ENCODE peak calls at places on chromosome 2, in eight cellular contexts. N, R, T, F, B, K, S and L are unnamed samples.

GRCh38 chr2:99555410-99555809 is 65.6 kb upstream of the REV1 start:
- DNase-seq in B (no peak), K (no peak), N (no peak), R (no peak), F (no peak), S (no peak), T (no peak), L (peak; percentile 55)

GRCh38 chr2:43119303-43119702 is 107.1 kb downstream of the ZFP36L2 start:
- DNase-seq in N (no peak), F (no peak), B (no peak), R (no peak), K (no peak), S (no peak), T (no peak), L (no peak)

GRCh38 chr2:38315707-38316333 is 61.3 kb downstream of the ATL2 start:
- DNase-seq in T (peak; percentile 68), S (no peak), R (peak; percentile 54), N (no peak), F (no peak), K (peak; percentile 67), B (peak; percentile 49), L (peak; percentile 57)

GRCh38 chr2:105068875-105069274 is 31.0 kb downstream of the MRPS9 start:
- DNase-seq in T (no peak), N (no peak), K (no peak), F (no peak), B (peak; percentile 86), S (no peak), R (no peak), L (no peak)

GRCh38 chr2:146874260-146874658 is 970.6 kb upstream of the ACVR2A start:
- DNase-seq in K (peak; percentile 98), S (no peak), B (no peak), N (no peak), F (no peak), T (no peak), R (no peak), L (no peak)

GRCh38 chr2:210128961-210129360 is 42.2 kb downstream of the KANSL1L start:
- DNase-seq in S (no peak), R (no peak), T (peak; percentile 16), F (no peak), K (peak; percentile 21), N (no peak), B (peak; percentile 58), L (no peak)

GRCh38 chr2:119338826-119339561 is 27.6 kb downstream of the C2orf76 start:
- DNase-seq in R (no peak), N (peak; percentile 61), T (no peak), S (no peak), K (no peak), B (peak; percentile 42), F (no peak), L (no peak)

GRCh38 chr2:173802518-173802917 is 162.7 kb downstream of the SP3 start:
- DNase-seq in B (no peak), K (no peak), S (no peak), R (no peak), F (no peak), N (no peak), T (no peak), L (no peak)

GRCh38 chr2:11069566-11070185 is 85.6 kb upstream of the SLC66A3 start:
- DNase-seq in S (no peak), F (no peak), N (no peak), T (no peak), B (no peak), R (no peak), K (no peak), L (no peak)

GRCh38 chr2:39573276-39573675 is 92.4 kb upstream of the TMEM178A start:
- DNase-seq in N (no peak), T (no peak), R (no peak), B (no peak), S (no peak), F (no peak), K (no peak), L (no peak)

GRCh38 chr2:25230128-25230527 is 61.7 kb upstream of the POMC start:
- DNase-seq in B (no peak), T (no peak), S (no peak), F (no peak), K (no peak), R (no peak), N (no peak), L (no peak)

GRCh38 chr2:226793615-226794014 is 6.0 kb downstream of the IRS1 start:
- DNase-seq in K (no peak), F (no peak), S (no peak), N (no peak), R (no peak), B (no peak), T (no peak), L (no peak)

GRCh38 chr2:88139804-88140203 is 11.9 kb upstream of the FABP1 start:
- DNase-seq in R (no peak), K (no peak), F (no peak), B (no peak), N (no peak), S (no peak), T (no peak), L (no peak)

GRCh38 chr2:1971124-1971523 is 226.8 kb upstream of the PXDN start:
- DNase-seq in K (no peak), B (no peak), T (no peak), F (no peak), N (no peak), R (no peak), S (no peak), L (no peak)

GRCh38 chr2:55553321-55553720 is 33.8 kb downstream of the CFAP36 start:
- DNase-seq in F (no peak), B (no peak), N (no peak), K (no peak), T (no peak), R (no peak), S (no peak), L (no peak)

GRCh38 chr2:234904785-234905184 is 47.0 kb upstream of the SH3BP4 start:
- DNase-seq in N (no peak), T (no peak), K (no peak), F (no peak), B (no peak), R (no peak), S (no peak), L (no peak)

DNA sequence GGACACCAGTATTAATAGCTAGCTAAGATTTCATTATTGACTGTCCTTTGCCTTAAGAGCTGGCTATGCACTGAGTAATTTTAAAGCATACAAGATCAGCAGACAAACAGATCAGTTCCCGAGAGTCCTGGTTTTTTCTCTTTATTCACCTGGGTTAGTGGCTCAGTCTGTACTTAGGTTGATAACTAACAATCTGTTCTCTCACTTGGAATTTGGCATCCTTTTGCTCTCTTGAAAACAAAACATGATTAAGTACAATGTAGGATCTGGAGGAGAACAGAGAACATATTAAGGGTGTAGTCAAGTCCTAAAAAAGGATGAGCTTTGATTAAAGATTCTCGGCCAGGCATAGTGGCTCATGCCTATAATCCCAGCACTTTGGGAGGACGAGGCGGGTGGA is 16.6 kb downstream of the ARPC2 start:
- DNase-seq in N (no peak), F (no peak), T (no peak), K (no peak), R (no peak), B (no peak), S (no peak), L (no peak)
- H3K36me3 ChIP-seq in N (peaks cover 16% of the 10 kb centered on the region), F (peaks cover 25% of the 10 kb centered on the region), T (peaks cover 90% of the 10 kb centered on the region), K (peaks cover 35% of the 10 kb centered on the region), R (peaks cover 15% of the 10 kb centered on the region), B (peaks cover 12% of the 10 kb centered on the region), S (peaks cover 81% of the 10 kb centered on the region), L (peaks cover 36% of the 10 kb centered on the region)

GRCh38 chr2:27236626-27237025 is 19.5 kb downstream of the CAD start:
- DNase-seq in T (no peak), K (no peak), N (peak; percentile 21), R (no peak), S (no peak), B (no peak), F (no peak), L (no peak)

GRCh38 chr2:27233341-27233740 is 16.2 kb downstream of the CAD start:
- DNase-seq in N (no peak), F (no peak), T (no peak), B (no peak), S (no peak), R (no peak), K (no peak), L (no peak)

GRCh38 chr2:27238976-27239375 is 21.8 kb downstream of the CAD start:
- DNase-seq in S (no peak), F (no peak), N (peak; percentile 29), T (no peak), R (no peak), B (no peak), K (no peak), L (no peak)

GRCh38 chr2:27237341-27237945 is 20.3 kb downstream of the CAD start:
- DNase-seq in K (no peak), T (no peak), R (no peak), F (no peak), N (peak; percentile 25), B (no peak), S (no peak), L (no peak)

DNA sequence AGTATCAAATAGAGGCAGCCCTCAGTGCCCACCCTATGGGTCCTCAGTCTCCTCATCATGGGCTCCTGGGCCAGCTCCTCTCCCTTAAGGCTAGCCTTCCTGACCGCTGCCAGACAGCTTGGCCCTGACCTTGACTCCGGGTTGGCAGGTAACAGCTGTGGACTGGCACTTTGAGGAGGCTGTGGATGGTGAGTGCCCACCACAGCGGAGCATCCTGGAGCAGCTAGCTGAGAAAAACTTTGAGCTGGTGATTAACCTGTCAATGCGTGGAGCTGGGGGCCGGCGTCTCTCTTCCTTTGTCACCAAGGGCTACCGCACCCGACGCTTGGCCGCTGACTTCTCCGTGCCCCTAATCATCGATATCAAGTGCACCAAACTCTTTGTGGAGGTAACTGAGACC is 19.0 kb downstream of the CAD start:
- DNase-seq in N (peak; percentile 17), B (no peak), F (no peak), S (no peak), T (no peak), K (no peak), R (no peak), L (no peak)
- H3K36me3 ChIP-seq in N (peaks cover 3% of the 10 kb centered on the region), B (peaks cover 36% of the 10 kb centered on the region), F (peaks cover 60% of the 10 kb centered on the region), S (peaks cover 98% of the 10 kb centered on the region), T (peaks cover 96% of the 10 kb centered on the region), K (peaks cover 30% of the 10 kb centered on the region), R (no peaks in the 10 kb centered on the region), L (peaks cover 92% of the 10 kb centered on the region)

DNA sequence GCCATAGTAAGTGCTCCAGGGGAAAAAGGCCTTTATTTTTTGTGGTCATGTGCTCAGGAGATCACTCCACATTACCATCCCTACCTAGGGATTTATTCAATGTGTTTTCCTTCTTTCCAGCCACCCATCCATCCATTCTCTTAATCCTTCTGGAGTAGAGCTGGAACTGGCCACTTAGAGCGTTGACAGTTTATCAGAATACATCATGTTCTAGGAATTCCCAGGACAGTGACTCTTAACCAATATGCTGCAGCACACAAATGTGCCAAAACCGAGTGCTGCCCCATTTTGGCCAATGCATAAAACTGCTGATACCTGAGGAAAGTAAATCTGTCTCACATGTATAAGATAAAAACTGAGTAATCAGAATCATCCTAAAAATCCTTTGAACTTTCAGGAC is 63.7 kb downstream of the FARSB start:
- DNase-seq in R (no peak), B (no peak), T (no peak), S (no peak), F (no peak), N (no peak), K (no peak), L (no peak)
- H3K36me3 ChIP-seq in R (no peaks in the 10 kb centered on the region), B (peaks cover 4% of the 10 kb centered on the region), T (peaks cover 36% of the 10 kb centered on the region), S (peaks cover 9% of the 10 kb centered on the region), F (no peaks in the 10 kb centered on the region), N (no peaks in the 10 kb centered on the region), K (peaks cover 14% of the 10 kb centered on the region), L (no peaks in the 10 kb centered on the region)

DNA sequence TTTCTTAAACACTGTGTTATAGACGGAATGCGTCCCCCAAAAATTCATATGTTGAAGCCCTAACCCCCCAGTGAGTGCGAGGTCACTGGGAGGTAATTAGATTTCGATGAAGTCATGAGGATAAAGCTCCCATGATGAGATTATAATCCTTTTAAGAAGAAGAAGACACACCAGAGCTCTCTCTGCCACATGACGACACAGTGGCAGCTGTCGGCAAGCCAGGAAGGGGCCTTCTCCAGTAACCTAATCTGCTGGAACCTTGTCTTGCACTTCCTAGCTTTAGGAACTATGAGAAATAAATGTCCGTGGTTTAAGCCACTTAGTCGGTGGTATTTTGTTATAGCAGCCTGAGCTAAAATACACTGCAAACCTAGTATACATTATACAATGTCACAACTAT is 12.3 kb downstream of the TMEM237 start:
- DNase-seq in T (no peak), S (no peak), B (no peak), K (no peak), F (no peak), R (no peak), N (no peak), L (no peak)
- H3K36me3 ChIP-seq in T (peaks cover 46% of the 10 kb centered on the region), S (peaks cover 30% of the 10 kb centered on the region), B (peaks cover 2% of the 10 kb centered on the region), K (peaks cover 50% of the 10 kb centered on the region), F (peaks cover 1% of the 10 kb centered on the region), R (peaks cover 39% of the 10 kb centered on the region), N (no peaks in the 10 kb centered on the region), L (peaks cover 14% of the 10 kb centered on the region)